ENCODE peak calls at places on chromosomes 2 and 18, in nine cellular contexts. Z is H1, J is K562, X is GM23248, S is tibial nerve, F is mucosa of descending colon, N is GM12864, H is Karpas-422, W is left ventricle myocardium inferior. I is an unnamed sample.

GRCh38 chr2:232329716-232330067 is 48.9 kb upstream of the ALPP start:
- DNase-seq in F (no peak), X (no peak), N (no peak), W (no peak), J (no peak), S (no peak), Z (no peak), H (no peak), I (no peak)

GRCh38 chr2:105330681-105331375 is 1.3 kb upstream of the TGFBRAP1 start:
- DNase-seq in Z (no peak), H (no peak), N (no peak), S (no peak), W (no peak), F (no peak), X (no peak), J (no peak), I (no peak)

GRCh38 chr2:227719637-227720036 is 1.8 kb upstream of the SLC19A3 start:
- DNase-seq in H (no peak), X (no peak), F (no peak), Z (no peak), W (no peak), S (no peak), N (no peak), J (no peak), I (no peak)

GRCh38 chr18:38301621-38302020 is 736.0 kb upstream of the CELF4 start:
- DNase-seq in F (no peak), Z (no peak), H (no peak), J (no peak), W (no peak), X (no peak), S (no peak), N (no peak), I (no peak)

GRCh38 chr2:86313341-86313740 is 24.1 kb downstream of the REEP1 start:
- DNase-seq in N (no peak), Z (no peak), J (no peak), H (no peak), F (no peak), X (no peak), W (no peak), S (no peak), I (no peak)

GRCh38 chr2:161400076-161400475 is 16.0 kb upstream of the TBR1 start:
- DNase-seq in S (no peak), W (no peak), H (no peak), Z (no peak), F (no peak), N (no peak), X (peak; percentile 48), J (no peak), I (no peak)

GRCh38 chr2:105464325-105464724 is 65.5 kb upstream of the FHL2 start:
- DNase-seq in S (no peak), H (no peak), W (no peak), J (no peak), N (no peak), X (no peak), Z (no peak), F (no peak), I (no peak)

GRCh38 chr2:231521-232185 is 32.2 kb downstream of the SH3YL1 start:
- DNase-seq in N (no peak), F (no peak), J (no peak), Z (no peak), W (no peak), H (no peak), X (no peak), S (no peak), I (no peak)

GRCh38 chr2:111227716-111228141 is 107.0 kb downstream of the BCL2L11 start:
- DNase-seq in S (no peak), W (no peak), X (peak; percentile 73), F (no peak), J (no peak), Z (no peak), N (no peak), H (no peak), I (no peak)

GRCh38 chr18:72638353-72638752 is 94.2 kb upstream of the CBLN2 start:
- DNase-seq in X (no peak), W (no peak), S (no peak), J (no peak), Z (no peak), F (no peak), N (no peak), H (no peak), I (no peak)

GRCh38 chr2:122805346-122805745 is 1049.9 kb downstream of the TSN start:
- DNase-seq in Z (no peak), W (no peak), H (no peak), J (no peak), S (no peak), F (no peak), N (no peak), X (peak; percentile 9), I (no peak)

GRCh38 chr2:102367331-102367971 is 11.9 kb downstream of the IL18R1 start:
- DNase-seq in H (no peak), J (no peak), F (no peak), N (no peak), Z (no peak), W (no peak), S (no peak), X (no peak), I (no peak)

GRCh38 chr2:38470115-38470514 is 93.0 kb upstream of the ATL2 start:
- DNase-seq in N (no peak), S (no peak), X (no peak), F (no peak), J (no peak), Z (no peak), W (no peak), H (no peak), I (no peak)

GRCh38 chr2:109410021-109410815 is 203.5 kb downstream of the SEPTIN10 start:
- DNase-seq in J (no peak), X (peak; percentile 32), W (no peak), S (peak; percentile 30), F (no peak), N (no peak), Z (no peak), H (no peak), I (no peak)

GRCh38 chr2:23456881-23457760 is 72.1 kb downstream of the KLHL29 start:
- DNase-seq in F (no peak), N (no peak), J (no peak), S (no peak), H (no peak), X (peak; percentile 84), W (no peak), Z (no peak), I (no peak)

GRCh38 chr18:9742588-9743131 is 34.6 kb downstream of the RAB31 start:
- DNase-seq in F (no peak), H (peak; percentile 31), X (peak; percentile 42), J (no peak), Z (no peak), S (no peak), N (no peak), W (no peak), I (no peak)

GRCh38 chr18:9743200-9744016 is 35.3 kb downstream of the RAB31 start:
- DNase-seq in Z (peak; percentile 49), X (peak; percentile 96), W (no peak), N (no peak), S (no peak), F (peak; percentile 56), H (peak; percentile 34), J (peak; percentile 65), I (no peak)

GRCh38 chr18:9741461-9741820 is 33.3 kb downstream of the RAB31 start:
- DNase-seq in W (no peak), J (no peak), Z (no peak), F (no peak), S (no peak), H (peak; percentile 0), N (no peak), X (peak; percentile 12), I (no peak)

GRCh38 chr18:9740076-9740475 is 32.0 kb downstream of the RAB31 start:
- DNase-seq in S (no peak), W (no peak), F (no peak), J (no peak), N (no peak), H (no peak), X (peak; percentile 34), Z (no peak), I (no peak)

DNA sequence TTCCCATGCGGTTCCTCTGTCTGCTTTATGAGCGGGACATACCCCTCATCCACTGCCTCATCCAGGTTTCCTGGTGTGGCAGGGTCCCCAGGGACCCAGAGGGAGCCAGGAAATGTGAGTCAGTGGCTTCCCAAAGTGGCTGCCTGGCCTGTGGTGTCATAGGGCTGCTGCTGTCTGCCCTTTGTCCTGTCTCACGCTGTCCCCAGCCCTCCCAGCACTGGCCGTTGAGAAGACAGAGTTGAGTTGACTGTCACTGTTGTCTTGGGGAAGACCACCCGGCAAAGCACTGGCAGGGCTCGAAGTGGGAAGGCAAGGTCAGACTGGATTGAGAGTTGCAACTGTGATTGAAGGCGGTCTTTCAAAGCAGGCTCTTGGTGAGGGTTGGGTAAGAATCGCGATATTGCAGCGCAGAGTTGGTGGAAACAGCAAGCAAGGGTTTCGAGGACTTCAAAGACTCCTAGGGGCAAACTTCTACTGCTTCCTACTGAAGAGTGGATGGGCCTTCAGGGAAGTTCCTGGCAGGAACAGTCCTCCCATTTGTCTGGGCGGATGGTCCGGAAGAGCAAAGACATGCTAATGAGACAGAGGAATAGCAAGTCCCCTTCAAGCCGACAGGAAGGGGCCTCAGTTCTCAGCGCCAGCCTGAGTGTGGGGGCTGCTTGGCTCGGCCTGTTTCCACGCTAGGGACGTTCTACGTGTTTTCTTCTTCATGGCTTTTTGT is 33.9 kb downstream of the RAB31 start:
- DNase-seq in X (peak; percentile 86), J (no peak), W (no peak), Z (peak; percentile 33), S (no peak), N (no peak), H (peak; percentile 11), F (no peak), I (no peak)
- H3K4me3 ChIP-seq in X (no peak overlapping the region), J (no peak overlapping the region), W (peak overlapping the region; percentile 42), Z (no peak overlapping the region), S (no peak overlapping the region), N (no peak overlapping the region), H (no peak overlapping the region), F (no peak overlapping the region), I (no peak overlapping the region)

GRCh38 chr2:72915907-72916742 is 1.2 kb upstream of the EMX1 start:
- DNase-seq in F (peak; percentile 72), X (peak; percentile 54), S (no peak), H (no peak), Z (no peak), W (no peak), J (peak; percentile 71), N (no peak), I (no peak)
- H3K4me3 ChIP-seq in F (peak overlapping the region; percentile 14), X (no peak overlapping the region), S (peak overlapping the region; percentile 26), H (no peak overlapping the region), Z (peak overlapping the region; percentile 55), W (peak overlapping the region; percentile 61), J (no peak overlapping the region), N (peak overlapping the region; percentile 39), I (no peak overlapping the region)

DNA sequence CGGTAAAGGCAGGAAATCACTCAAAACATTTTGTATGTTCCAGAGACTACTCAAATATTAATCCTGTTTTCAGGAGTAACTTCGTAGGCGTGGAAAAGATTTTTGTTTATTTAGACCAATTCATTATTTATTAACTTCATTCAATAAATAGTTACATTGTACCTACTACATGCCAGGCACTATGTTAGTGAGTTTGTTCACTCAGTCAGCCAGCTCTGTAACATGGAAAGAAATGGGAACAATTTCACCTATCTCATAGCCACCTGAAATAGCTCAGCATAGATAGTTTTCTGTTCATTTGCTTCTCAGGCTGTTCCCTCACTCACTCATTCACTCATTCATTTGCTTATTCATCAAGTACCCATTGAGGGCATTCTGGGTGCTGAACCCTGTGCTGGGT is 34.6 kb downstream of the TTC39C start:
- DNase-seq in Z (no peak), W (no peak), F (no peak), H (no peak), X (no peak), S (no peak), J (no peak), N (no peak), I (no peak)
- H3K4me3 ChIP-seq in Z (no peak overlapping the region), W (no peak overlapping the region), F (no peak overlapping the region), H (no peak overlapping the region), X (no peak overlapping the region), S (no peak overlapping the region), J (no peak overlapping the region), N (no peak overlapping the region), I (no peak overlapping the region)

GRCh38 chr2:206150168-206150567 is 9.1 kb downstream of the NDUFS1 start:
- DNase-seq in S (no peak), Z (no peak), F (no peak), X (no peak), H (no peak), W (no peak), N (no peak), J (no peak), I (no peak)
- H3K4me3 ChIP-seq in S (no peak overlapping the region), Z (no peak overlapping the region), F (no peak overlapping the region), X (no peak overlapping the region), H (no peak overlapping the region), W (no peak overlapping the region), N (no peak overlapping the region), J (no peak overlapping the region), I (no peak overlapping the region)

I was measured in DND-41.